ENCODE peak calls at places on chromosomes 13 and 19, in seven cellular contexts. F is left ventricle myocardium inferior, A is progenitor cell of endocrine pancreas, O is mammary epithelial cell, M is PC-9, S is cardiac fibroblast, W is tibial nerve. P is an unnamed sample.

GRCh38 chr19:57566396-57567256 is 7.0 kb upstream of the ZNF550 start:
- DNase-seq in F (no peak), A (no peak), S (peak), O (peak), W (no peak), M (no peak), P (no peak)

GRCh38 chr19:41409288-41409687 is 11.7 kb downstream of the BCKDHA start:
- DNase-seq in F (no peak), M (peak), A (no peak), O (peak), W (no peak), S (peak), P (no peak)

GRCh38 chr13:32850311-32851052 is 165.7 kb upstream of the KL start:
- DNase-seq in A (no peak), O (no peak), F (no peak), S (no peak), W (no peak), M (no peak), P (no peak)

GRCh38 chr13:30520571-30520970 is 54.8 kb upstream of the HMGB1 start:
- DNase-seq in M (no peak), F (no peak), W (no peak), S (peak), O (peak), A (no peak), P (no peak)

GRCh38 chr19:40225440-40226305 is 816 bp downstream of the CCNP start:
- DNase-seq in M (no peak), F (no peak), W (no peak), A (no peak), O (no peak), S (peak), P (no peak)

GRCh38 chr13:41463823-41464602 is 6.7 kb downstream of the RGCC start:
- DNase-seq in W (no peak), S (no peak), A (no peak), O (no peak), F (no peak), M (no peak), P (no peak)

GRCh38 chr13:80562423-80562822 is 221.5 kb upstream of the SPRY2 start:
- DNase-seq in W (no peak), F (no peak), O (no peak), A (no peak), S (no peak), M (no peak), P (no peak)

GRCh38 chr19:51664997-51665396 is 18.4 kb upstream of the SIGLEC14 start:
- DNase-seq in S (peak), W (no peak), M (no peak), F (no peak), O (peak), A (no peak), P (no peak)

GRCh38 chr19:1066251-1066747 is 668 bp upstream of the ARHGAP45 start:
- DNase-seq in S (no peak), W (no peak), F (no peak), A (no peak), O (no peak), M (peak), P (no peak)

GRCh38 chr13:109671919-109672318 is 114.5 kb downstream of the IRS2 start:
- DNase-seq in A (no peak), S (no peak), O (no peak), W (no peak), M (no peak), F (no peak), P (no peak)

GRCh38 chr19:42153606-42154405 is 21.6 kb upstream of the POU2F2 start:
- DNase-seq in S (no peak), O (no peak), A (no peak), W (no peak), F (no peak), M (no peak), P (no peak)

GRCh38 chr13:31951215-31951678 is 80.3 kb upstream of the FRY start:
- DNase-seq in S (peak), A (no peak), O (peak), F (peak), M (peak), W (peak), P (no peak)

GRCh38 chr13:105643966-105644365 is 891.5 kb downstream of the EFNB2 start:
- DNase-seq in S (no peak), F (no peak), A (no peak), O (no peak), M (no peak), W (no peak), P (no peak)

GRCh38 chr13:113608967-113609533 is 24.5 kb downstream of the TFDP1 start:
- DNase-seq in M (no peak), W (no peak), A (no peak), F (no peak), O (no peak), S (no peak), P (no peak)

GRCh38 chr13:35198821-35199220 is 256.8 kb downstream of the NBEA start:
- DNase-seq in M (no peak), F (no peak), A (no peak), S (no peak), W (no peak), O (no peak), P (no peak)

GRCh38 chr13:113447596-113447995 is 5.7 kb downstream of the ADPRHL1 start:
- DNase-seq in S (no peak), A (no peak), M (no peak), O (no peak), W (no peak), F (no peak), P (no peak)

GRCh38 chr13:110338441-110339101 is 31.5 kb downstream of the COL4A2 start:
- DNase-seq in F (peak), O (no peak), S (peak), M (no peak), W (peak), A (no peak), P (no peak)

GRCh38 chr13:108682714-108683113 is 53.3 kb downstream of the MYO16 start:
- DNase-seq in A (no peak), M (no peak), F (no peak), S (no peak), W (no peak), O (no peak), P (no peak)

GRCh38 chr13:32381539-32381938 is 46.4 kb downstream of the N4BP2L1 start:
- DNase-seq in A (no peak), W (no peak), O (peak), S (peak), M (no peak), F (no peak), P (no peak)

GRCh38 chr13:51919531-51919930 is 57.8 kb downstream of the CCDC70 start:
- DNase-seq in S (no peak), F (no peak), O (no peak), A (no peak), W (no peak), M (no peak), P (no peak)

GRCh38 chr13:18628428-18628827 is 553.2 kb downstream of the TUBA3C start:
- DNase-seq in F (no peak), M (no peak), O (no peak), A (no peak), W (no peak), S (no peak), P (no peak)

GRCh38 chr13:105465745-105466144 is 1069.7 kb downstream of the EFNB2 start:
- DNase-seq in O (no peak), W (no peak), M (no peak), S (no peak), F (no peak), A (no peak), P (no peak)

GRCh38 chr19:6737873-6738725 is 719 bp upstream of the GPR108 start:
- DNase-seq in M (peak), S (peak), W (peak), F (peak), O (peak), A (peak), P (peak)

GRCh38 chr19:6738726-6739389 is 622 bp upstream of the TRIP10 start:
- DNase-seq in O (peak), M (no peak), W (no peak), S (peak), F (peak), A (no peak), P (no peak)

GRCh38 chr19:6736169-6736916 is 1.0 kb downstream of the GPR108 start:
- DNase-seq in M (peak), O (peak), F (peak), S (peak), W (no peak), A (peak), P (no peak)

GRCh38 chr19:6736917-6737283 is 480 bp downstream of the GPR108 start:
- DNase-seq in F (no peak), M (no peak), A (no peak), O (no peak), W (no peak), S (no peak), P (no peak)

DNA sequence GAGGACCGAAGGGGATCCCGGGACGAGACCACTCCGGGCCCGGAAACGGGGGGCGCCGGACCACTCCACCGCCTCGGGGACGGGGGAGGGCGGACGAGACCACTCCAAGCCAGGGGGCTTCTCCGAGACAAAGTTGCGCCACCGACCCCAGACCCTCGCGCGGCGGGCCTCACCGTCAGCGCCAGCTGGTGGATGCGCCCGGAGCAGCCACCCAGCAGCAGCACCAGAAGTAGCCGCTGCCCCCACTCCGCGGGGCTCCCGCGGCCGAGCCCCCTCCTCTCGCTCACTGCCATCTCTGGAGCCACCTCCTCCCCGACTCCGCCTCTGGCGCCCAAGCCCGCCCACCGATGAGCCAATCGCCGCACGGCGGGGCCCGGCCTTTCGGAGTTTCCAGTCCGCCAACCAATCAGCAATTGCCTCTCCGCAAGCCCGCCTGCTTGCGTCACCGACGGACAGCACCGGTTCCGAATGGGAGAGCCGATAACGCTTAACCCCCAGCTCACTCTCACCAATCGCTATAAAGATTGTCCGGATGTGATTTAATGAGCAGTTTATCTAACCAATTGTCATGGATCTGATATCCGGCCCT is at the start of gene GPR108:
- DNase-seq in M (peak), S (peak), O (peak), W (peak), A (peak), F (peak), P (peak)
- TF ChIP-seq CTCF in M (no peak), S (no peak), O (no peak), W (no peak), A (no peak), F (no peak), P (no peak)

GRCh38 chr19:14516048-14516534 is 2.1 kb downstream of the DNAJB1 start:
- DNase-seq in S (no peak), M (no peak), A (no peak), O (no peak), F (no peak), W (no peak), P (no peak)
- TF ChIP-seq CTCF in S (no peak), M (peak), A (no peak), O (peak), F (no peak), W (no peak), P (no peak)

DNA sequence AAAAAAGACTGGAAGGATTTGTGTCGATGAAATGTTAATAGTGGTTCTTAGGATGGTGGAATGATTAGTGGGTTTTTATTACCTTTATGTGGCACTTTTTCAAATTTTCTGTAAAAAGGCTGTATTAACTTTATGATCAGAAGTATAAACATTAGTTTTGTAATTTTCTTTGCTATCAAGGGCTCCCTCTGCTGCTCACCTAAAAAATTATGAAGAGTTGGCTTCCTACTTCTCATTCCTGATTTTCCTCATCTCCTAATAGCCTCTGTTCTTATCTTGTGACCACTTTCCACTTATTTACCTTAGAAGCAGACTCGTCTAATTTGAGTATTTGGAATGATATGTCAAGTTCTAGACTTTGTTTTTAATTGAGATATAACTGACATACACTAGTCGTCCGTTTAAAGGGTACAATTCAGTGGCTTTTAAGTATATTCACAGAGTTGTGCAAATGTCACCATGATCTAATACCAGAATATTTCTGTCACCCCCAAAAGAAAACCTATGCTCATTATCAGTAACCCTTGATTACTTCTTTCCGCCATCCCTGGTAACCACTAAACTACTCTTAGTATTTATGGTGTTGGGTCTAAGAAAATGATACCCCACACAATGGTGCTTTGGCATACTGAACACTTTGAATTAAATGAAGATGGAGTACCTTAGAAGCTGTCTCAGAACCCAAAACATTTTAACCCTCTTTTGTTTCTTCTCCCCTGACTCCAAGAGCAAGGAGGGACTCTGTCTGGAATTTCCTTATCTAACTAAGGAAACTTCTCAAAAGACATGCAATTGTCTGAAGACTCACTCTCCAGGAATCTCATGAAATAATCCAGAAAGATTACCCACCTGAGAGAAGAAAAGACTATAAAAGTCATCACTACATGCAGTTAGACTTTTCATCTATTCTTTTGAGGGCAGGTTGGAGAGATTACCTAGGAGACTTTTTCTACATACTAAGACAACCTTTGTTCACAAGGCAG is 311.3 kb downstream of the DLEU7 start:
- DNase-seq in S (peak), F (no peak), A (no peak), W (no peak), O (no peak), M (no peak), P (no peak)
- TF ChIP-seq CTCF in S (peak), F (peak), A (peak), W (peak), O (peak), M (peak), P (no peak)

GRCh38 chr19:15587663-15588062 is 27.4 kb upstream of the CYP4F8 start:
- DNase-seq in F (peak), M (no peak), S (no peak), O (no peak), W (no peak), A (no peak), P (no peak)
- TF ChIP-seq CTCF in F (no peak), M (no peak), S (no peak), O (no peak), W (no peak), A (no peak), P (no peak)

DNA sequence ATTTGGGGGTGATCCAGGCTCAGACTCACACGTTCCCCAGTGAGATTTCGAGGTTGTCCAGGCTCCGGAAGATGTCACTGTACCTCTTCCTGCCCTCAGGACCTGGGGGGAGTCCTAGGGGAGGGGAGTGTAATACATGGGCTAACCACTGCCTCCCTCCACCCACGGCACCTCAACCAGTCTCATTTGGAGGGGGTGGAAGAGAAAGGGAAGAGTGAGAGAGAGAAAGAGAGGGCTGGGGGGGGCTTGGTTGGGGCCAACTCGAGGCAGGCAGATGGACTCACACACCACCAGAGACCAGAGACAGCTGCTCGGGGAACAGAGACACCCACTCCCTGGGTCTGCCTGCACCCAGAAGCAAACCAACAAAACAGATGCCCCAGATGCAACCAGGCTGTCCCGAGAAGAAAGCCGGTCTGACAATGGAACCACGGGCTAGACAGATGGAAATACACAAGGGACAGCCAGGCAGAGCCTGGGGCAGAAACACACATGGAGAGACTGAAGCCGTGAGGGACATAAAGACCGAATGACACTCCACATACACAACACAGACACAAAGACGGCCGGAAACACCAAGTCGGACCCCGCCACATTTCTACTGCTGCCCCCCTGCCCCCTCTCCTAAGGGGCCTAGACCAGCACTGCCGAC is 825 bp downstream of the GMIP start:
- DNase-seq in A (no peak), O (no peak), S (peak), M (no peak), W (no peak), F (no peak), P (no peak)
- TF ChIP-seq CTCF in A (no peak), O (no peak), S (no peak), M (no peak), W (no peak), F (no peak), P (no peak)

GRCh38 chr19:8096071-8096470 is 43.5 kb downstream of the CCL25 start:
- DNase-seq in W (no peak), A (no peak), O (no peak), M (no peak), F (no peak), S (no peak), P (no peak)
- TF ChIP-seq CTCF in W (no peak), A (no peak), O (no peak), M (peak), F (no peak), S (peak), P (no peak)

GRCh38 chr19:49448432-49448786 is 3.2 kb downstream of the PIH1D1 start:
- DNase-seq in S (no peak), A (no peak), M (no peak), F (no peak), W (no peak), O (no peak), P (no peak)

GRCh38 chr19:49443366-49444099 is 2.2 kb upstream of the SLC17A7 start:
- DNase-seq in O (peak), S (peak), W (peak), A (peak), F (peak), M (peak), P (peak)

GRCh38 chr19:49442793-49443365 is 1.6 kb upstream of the SLC17A7 start:
- DNase-seq in F (peak), S (peak), M (peak), O (peak), W (peak), A (peak), P (peak)

GRCh38 chr19:49447485-49448431 is 3.9 kb downstream of the PIH1D1 start:
- DNase-seq in W (no peak), A (no peak), M (no peak), O (no peak), F (peak), S (no peak), P (no peak)

DNA sequence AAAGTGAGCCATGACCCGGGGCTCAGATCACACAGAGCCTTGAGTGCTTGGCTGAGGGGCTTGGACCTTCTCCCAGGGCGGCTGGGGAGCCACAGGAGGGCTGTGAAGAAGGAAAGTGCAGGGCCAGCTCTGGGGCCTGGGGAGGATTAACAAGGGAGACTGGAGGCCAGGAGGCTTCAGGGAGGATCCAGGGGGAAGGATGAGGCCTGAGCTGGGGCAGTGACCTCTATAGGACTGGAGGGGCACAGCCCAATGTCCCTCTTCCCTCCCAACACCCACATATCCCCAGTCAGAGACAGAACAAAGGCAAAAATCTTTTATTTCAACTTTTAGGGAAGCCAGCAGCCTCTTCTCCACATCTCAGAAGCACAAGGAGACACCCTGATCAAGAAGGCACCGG is 4.7 kb upstream of the SLC17A7 start:
- DNase-seq in W (no peak), O (no peak), M (no peak), F (no peak), S (no peak), A (no peak), P (no peak)
- TF ChIP-seq CTCF in W (no peak), O (no peak), M (no peak), F (no peak), S (no peak), A (no peak), P (no peak)

P was measured in omental fat pad.